ENCODE peak calls at places on chromosomes 13 and 19, in eight cellular contexts. D is neural progenitor cell, P is gastrocnemius medialis, E is heart right ventricle, S is BE2C, Z is colonic mucosa, M is uterus, W is A549. N is an unnamed sample.
A peak's percentile ranks its signal among the peaks of the same experiment; 100 is the strongest.

GRCh38 chr13:98977568-98978270 is at the start of gene DOCK9:
- DNase-seq in D (peak; percentile 67), P (peak; percentile 35), E (peak; percentile 73), S (no peak), Z (peak; percentile 69), M (peak; percentile 39), W (no peak), N (no peak)

GRCh38 chr19:50838239-50838638 is 4.9 kb upstream of the KLK15 start:
- DNase-seq in D (peak; percentile 30), P (no peak), E (no peak), S (no peak), Z (no peak), M (no peak), W (peak; percentile 61), N (no peak)

GRCh38 chr19:33186431-33186830 is 7.7 kb upstream of the LRP3 start:
- DNase-seq in D (no peak), P (no peak), E (no peak), S (no peak), Z (no peak), M (no peak), W (no peak), N (no peak)

GRCh38 chr19:58538257-58539168 is 5.4 kb upstream of the TRIM28 start:
- DNase-seq in D (peak; percentile 92), P (no peak), E (peak; percentile 53), S (no peak), Z (peak; percentile 61), M (no peak), W (no peak), N (no peak)

GRCh38 chr13:39394811-39395685 is 207.9 kb downstream of the LHFPL6 start:
- DNase-seq in D (no peak), P (no peak), E (no peak), S (no peak), Z (no peak), M (no peak), W (no peak), N (no peak)

GRCh38 chr13:95660981-95661581 is 15.9 kb upstream of the DNAJC3 start:
- DNase-seq in D (peak; percentile 56), P (no peak), E (no peak), S (peak; percentile 64), Z (no peak), M (no peak), W (peak; percentile 42), N (no peak)

GRCh38 chr13:57925250-57925649 is 293.7 kb downstream of the PCDH17 start:
- DNase-seq in D (no peak), P (no peak), E (no peak), S (no peak), Z (no peak), M (no peak), W (no peak), N (no peak)

GRCh38 chr19:13644648-13645047 is 119.7 kb upstream of the MRI1 start:
- DNase-seq in D (no peak), P (no peak), E (no peak), S (peak; percentile 55), Z (no peak), M (no peak), W (peak; percentile 20), N (no peak)

GRCh38 chr13:114269281-114269770 is 12.1 kb upstream of the UPF3A start:
- DNase-seq in D (no peak), P (no peak), E (no peak), S (no peak), Z (no peak), M (no peak), W (no peak), N (no peak)

GRCh38 chr19:30406220-30406944 is 34.2 kb downstream of the ZNF536 start:
- DNase-seq in D (peak; percentile 58), P (no peak), E (peak; percentile 15), S (peak; percentile 60), Z (no peak), M (no peak), W (peak; percentile 56), N (no peak)

GRCh38 chr13:101149735-101150380 is 266.4 kb downstream of the NALCN start:
- DNase-seq in D (peak; percentile 62), P (no peak), E (no peak), S (peak; percentile 49), Z (no peak), M (no peak), W (peak; percentile 13), N (no peak)
- H3K4me3 ChIP-seq in D (no peak overlapping the region), P (no peak overlapping the region), E (no peak overlapping the region), S (no peak overlapping the region), Z (no peak overlapping the region), M (no peak overlapping the region), W (no peak overlapping the region), N (no peak overlapping the region)

DNA sequence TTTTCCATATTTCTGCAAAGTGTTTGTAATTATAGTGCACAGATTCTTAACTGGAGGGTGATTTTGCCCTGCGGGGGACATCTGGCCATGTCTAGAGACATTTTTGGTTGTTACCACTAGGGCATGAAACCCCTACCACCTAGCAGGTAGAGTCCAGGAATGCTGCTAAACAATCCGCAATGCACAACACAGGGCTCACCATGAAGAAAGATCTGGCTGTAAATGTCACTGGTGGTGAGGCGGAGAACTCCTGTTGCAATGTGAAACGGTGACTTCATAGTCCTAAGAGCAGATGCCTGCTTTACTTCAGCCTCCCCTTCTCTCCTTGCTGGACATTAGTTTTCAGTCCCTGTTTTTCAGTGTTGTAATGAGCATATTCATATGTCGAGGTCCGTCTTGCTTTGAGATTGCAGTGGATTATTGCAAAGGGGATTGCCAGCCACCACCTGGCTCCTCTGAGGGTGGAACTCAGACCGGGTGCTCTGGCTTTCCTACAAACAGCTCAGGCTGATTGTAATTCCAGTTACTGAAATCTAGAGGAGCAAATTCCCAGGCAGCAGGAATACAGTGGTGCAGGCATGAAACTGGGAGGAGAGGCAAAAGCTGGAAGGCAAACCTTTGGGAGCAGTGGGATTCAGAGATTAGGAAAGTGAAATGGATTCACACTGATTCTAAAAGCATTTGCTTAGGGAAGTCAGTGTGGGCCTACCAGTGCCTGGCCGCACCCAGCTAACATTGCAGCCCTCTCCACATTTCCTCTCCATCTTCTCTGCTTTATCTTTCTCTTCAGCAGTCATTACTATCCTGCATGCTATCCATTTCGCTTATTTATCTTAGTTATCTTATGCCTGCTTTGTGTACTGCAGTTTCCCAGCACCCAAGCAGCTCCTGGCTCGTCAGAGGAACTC is 76.1 kb upstream of the PCDH8 start:
- DNase-seq in D (no peak), P (no peak), E (no peak), S (no peak), Z (no peak), M (no peak), W (no peak), N (no peak)
- H3K4me1 ChIP-seq in D (peaks cover 4% of the 10 kb centered on the region), P (no peaks in the 10 kb centered on the region), E (no peaks in the 10 kb centered on the region), S (no peaks in the 10 kb centered on the region), Z (no peaks in the 10 kb centered on the region), M (no peaks in the 10 kb centered on the region), W (no peaks in the 10 kb centered on the region), N (no peaks in the 10 kb centered on the region)

DNA sequence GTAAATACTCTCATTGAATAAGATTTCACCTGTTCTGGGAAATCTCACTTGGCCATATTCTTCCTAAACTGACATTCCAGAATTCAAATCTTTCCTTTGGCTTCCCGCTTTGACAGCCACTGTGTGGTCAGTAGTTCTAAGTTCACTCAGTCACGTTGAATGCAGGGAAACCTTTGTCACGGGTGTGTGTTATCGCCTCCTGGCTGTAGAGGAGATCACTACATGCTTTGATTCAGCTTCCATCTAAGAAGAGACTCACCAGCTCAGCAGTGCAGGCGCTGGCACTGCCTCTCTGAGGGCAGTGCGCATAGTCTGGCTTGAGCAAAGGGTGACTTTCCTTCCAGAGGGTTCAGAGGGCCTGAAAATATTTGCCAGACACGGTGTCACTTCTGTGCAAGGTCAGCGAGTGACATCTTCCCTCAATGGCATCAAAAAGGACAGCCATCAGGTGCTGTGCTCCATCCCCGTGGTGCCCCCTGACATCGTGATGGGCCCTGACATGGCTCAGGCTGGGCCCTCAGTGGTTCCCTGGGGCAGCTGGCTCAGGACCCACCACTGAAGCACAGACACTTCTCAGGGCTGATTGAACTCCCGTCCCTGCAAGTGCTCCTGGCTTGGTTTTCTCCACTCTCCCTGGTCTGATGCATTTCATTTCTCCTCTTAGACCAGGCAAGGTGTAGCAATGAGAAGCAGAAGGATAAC is 635.4 kb upstream of the ARGLU1 start:
- DNase-seq in D (peak; percentile 73), P (no peak), E (peak; percentile 15), S (peak; percentile 39), Z (no peak), M (no peak), W (peak; percentile 29), N (no peak)
- TF ChIP-seq CTCF in D (peak; percentile 74), P (peak; percentile 19), E (no peak), S (peak; percentile 74), Z (no peak), M (no peak), W (no peak), N (no peak)

GRCh38 chr19:23203841-23204344 is 46.3 kb downstream of the ZNF724 start:
- DNase-seq in D (no peak), P (peak; percentile 11), E (peak; percentile 6), S (no peak), Z (no peak), M (peak; percentile 31), W (no peak), N (no peak)
- H3K4me3 ChIP-seq in D (no peak overlapping the region), P (peak overlapping the region; percentile 10), E (peak overlapping the region; percentile 34), S (no peak overlapping the region), Z (no peak overlapping the region), M (no peak overlapping the region), W (no peak overlapping the region), N (peak overlapping the region; percentile 66)

GRCh38 chr19:35713904-35714440 is 3.8 kb upstream of the KMT2B start:
- DNase-seq in D (no peak), P (no peak), E (no peak), S (no peak), Z (no peak), M (no peak), W (no peak), N (no peak)

GRCh38 chr19:35712910-35713845 is 4.6 kb upstream of the KMT2B start:
- DNase-seq in D (no peak), P (no peak), E (no peak), S (no peak), Z (no peak), M (no peak), W (no peak), N (no peak)

GRCh38 chr19:35715981-35716734 is 1.6 kb upstream of the KMT2B start:
- DNase-seq in D (peak; percentile 17), P (no peak), E (peak; percentile 67), S (peak; percentile 46), Z (peak; percentile 73), M (peak; percentile 68), W (peak; percentile 30), N (no peak)

GRCh38 chr19:35715355-35715809 is 2.4 kb upstream of the KMT2B start:
- DNase-seq in D (no peak), P (no peak), E (no peak), S (no peak), Z (no peak), M (no peak), W (no peak), N (no peak)

GRCh38 chr19:35714601-35715354 is 3.0 kb upstream of the KMT2B start:
- DNase-seq in D (peak; percentile 42), P (no peak), E (no peak), S (no peak), Z (no peak), M (no peak), W (peak; percentile 39), N (no peak)
- H3K4me1 ChIP-seq in D (peaks cover 22% of the 10 kb centered on the region), P (peaks cover 20% of the 10 kb centered on the region), E (peaks cover 6% of the 10 kb centered on the region), S (no peaks in the 10 kb centered on the region), Z (peaks cover 17% of the 10 kb centered on the region), M (peaks cover 11% of the 10 kb centered on the region), W (peaks cover 20% of the 10 kb centered on the region), N (peaks cover 16% of the 10 kb centered on the region)

DNA sequence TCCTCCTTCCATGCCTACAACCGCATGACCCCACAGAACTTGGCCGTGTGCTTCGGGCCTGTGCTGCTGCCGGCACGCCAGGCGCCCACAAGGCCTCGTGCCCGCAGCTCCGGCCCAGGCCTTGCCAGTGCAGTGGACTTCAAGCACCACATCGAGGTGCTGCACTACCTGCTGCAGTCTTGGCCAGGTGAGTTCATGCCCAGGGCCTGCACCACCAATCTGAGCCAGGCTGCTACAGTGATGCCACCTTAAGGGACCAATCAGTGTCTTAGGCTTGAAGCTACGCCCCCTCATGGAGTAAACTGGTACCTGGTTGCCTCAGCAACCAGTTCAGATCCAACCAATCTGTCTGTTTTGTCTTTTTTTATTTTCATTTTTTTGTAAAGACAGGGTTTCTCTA is 5.2 kb downstream of the SYDE1 start:
- DNase-seq in D (no peak), P (no peak), E (no peak), S (no peak), Z (no peak), M (no peak), W (peak; percentile 34), N (no peak)
- TF ChIP-seq CTCF in D (no peak), P (no peak), E (no peak), S (no peak), Z (no peak), M (no peak), W (no peak), N (no peak)